ENCODE peak calls at places on chromosome 15, in six cellular contexts. One of them, this sample, is unnamed.

GRCh38 chr15:63463030-63463429 is 41.4 kb upstream of the USP3 start:
- DNase-seq in stomach: no peak
- DNase-seq in HepG2: no peak
- DNase-seq in HCT116: no peak
- DNase-seq in transverse colon: no peak
- DNase-seq in GM23338: no peak
- DNase-seq in this sample: no peak

GRCh38 chr15:39744334-39745103 is 38.1 kb downstream of the FSIP1 start:
- DNase-seq in stomach: no peak
- DNase-seq in HepG2: no peak
- DNase-seq in HCT116: no peak
- DNase-seq in transverse colon: no peak
- DNase-seq in GM23338: peak
- DNase-seq in this sample: no peak

GRCh38 chr15:66700412-66700801 is 1.6 kb upstream of the SMAD6 start:
- DNase-seq in stomach: no peak
- DNase-seq in HepG2: no peak
- DNase-seq in HCT116: no peak
- DNase-seq in transverse colon: no peak
- DNase-seq in GM23338: no peak
- DNase-seq in this sample: no peak

GRCh38 chr15:44910981-44911625 is 45.4 kb upstream of the TERB2 start:
- DNase-seq in stomach: no peak
- DNase-seq in HepG2: no peak
- DNase-seq in HCT116: no peak
- DNase-seq in transverse colon: no peak
- DNase-seq in GM23338: no peak
- DNase-seq in this sample: no peak

GRCh38 chr15:74893627-74894026 is 3.8 kb downstream of the MPI start:
- DNase-seq in stomach: no peak
- DNase-seq in HepG2: no peak
- DNase-seq in HCT116: no peak
- DNase-seq in transverse colon: no peak
- DNase-seq in GM23338: no peak
- DNase-seq in this sample: no peak

GRCh38 chr15:29805043-29805707 is 17.1 kb downstream of the TJP1 start:
- DNase-seq in stomach: no peak
- DNase-seq in HepG2: peak
- DNase-seq in HCT116: no peak
- DNase-seq in transverse colon: no peak
- DNase-seq in GM23338: no peak
- DNase-seq in this sample: no peak

GRCh38 chr15:44315773-44316465 is 27.4 kb downstream of the GOLM2 start:
- DNase-seq in stomach: no peak
- DNase-seq in HepG2: no peak
- DNase-seq in HCT116: no peak
- DNase-seq in transverse colon: no peak
- DNase-seq in GM23338: no peak
- DNase-seq in this sample: no peak

GRCh38 chr15:92629276-92629974 is 26.1 kb downstream of the FAM174B start:
- DNase-seq in stomach: peak
- DNase-seq in HepG2: no peak
- DNase-seq in HCT116: no peak
- DNase-seq in transverse colon: no peak
- DNase-seq in GM23338: no peak
- DNase-seq in this sample: peak

GRCh38 chr15:80567721-80568157 is 127.4 kb upstream of the ABHD17C start:
- DNase-seq in stomach: peak
- DNase-seq in HepG2: peak
- DNase-seq in HCT116: peak
- DNase-seq in transverse colon: peak
- DNase-seq in GM23338: peak
- DNase-seq in this sample: no peak

GRCh38 chr15:72784233-72784876 is 797 bp upstream of the ADPGK start:
- DNase-seq in stomach: no peak
- DNase-seq in HepG2: peak
- DNase-seq in HCT116: peak
- DNase-seq in transverse colon: no peak
- DNase-seq in GM23338: peak
- DNase-seq in this sample: no peak

GRCh38 chr15:48577495-48577894 is 68.0 kb downstream of the FBN1 start:
- DNase-seq in stomach: no peak
- DNase-seq in HepG2: no peak
- DNase-seq in HCT116: no peak
- DNase-seq in transverse colon: no peak
- DNase-seq in GM23338: no peak
- DNase-seq in this sample: no peak

GRCh38 chr15:36644156-36644896 is 64.9 kb downstream of the CDIN1 start:
- DNase-seq in stomach: no peak
- DNase-seq in HepG2: no peak
- DNase-seq in HCT116: no peak
- DNase-seq in transverse colon: no peak
- DNase-seq in GM23338: no peak
- DNase-seq in this sample: no peak

GRCh38 chr15:91302588-91303439 is 202.8 kb downstream of the SV2B start:
- DNase-seq in stomach: no peak
- DNase-seq in HepG2: peak
- DNase-seq in HCT116: peak
- DNase-seq in transverse colon: peak
- DNase-seq in GM23338: peak
- DNase-seq in this sample: no peak

GRCh38 chr15:51097553-51098330 is 3.0 kb upstream of the TNFAIP8L3 start:
- DNase-seq in stomach: no peak
- DNase-seq in HepG2: peak
- DNase-seq in HCT116: no peak
- DNase-seq in transverse colon: no peak
- DNase-seq in GM23338: no peak
- DNase-seq in this sample: no peak

GRCh38 chr15:50181206-50181982 is 602 bp upstream of the SLC27A2 start:
- DNase-seq in stomach: no peak
- DNase-seq in HepG2: no peak
- DNase-seq in HCT116: no peak
- DNase-seq in transverse colon: no peak
- DNase-seq in GM23338: peak
- DNase-seq in this sample: no peak

GRCh38 chr15:29800441-29801366 is 21.6 kb downstream of the TJP1 start:
- DNase-seq in stomach: no peak
- DNase-seq in HepG2: no peak
- DNase-seq in HCT116: no peak
- DNase-seq in transverse colon: no peak
- DNase-seq in GM23338: no peak
- DNase-seq in this sample: no peak

GRCh38 chr15:79218588-79219200 is 63.8 kb upstream of the ANKRD34C start:
- DNase-seq in stomach: no peak
- DNase-seq in HepG2: no peak
- DNase-seq in HCT116: peak
- DNase-seq in transverse colon: no peak
- DNase-seq in GM23338: peak
- DNase-seq in this sample: no peak

GRCh38 chr15:67641453-67641852 is 99.0 kb downstream of the MAP2K5 start:
- DNase-seq in stomach: no peak
- DNase-seq in HepG2: no peak
- DNase-seq in HCT116: no peak
- DNase-seq in transverse colon: no peak
- DNase-seq in GM23338: peak
- DNase-seq in this sample: no peak

GRCh38 chr15:57301307-57301706 is 75.0 kb upstream of the CGNL1 start:
- DNase-seq in stomach: no peak
- DNase-seq in HepG2: no peak
- DNase-seq in HCT116: no peak
- DNase-seq in transverse colon: no peak
- DNase-seq in GM23338: no peak
- DNase-seq in this sample: no peak

DNA sequence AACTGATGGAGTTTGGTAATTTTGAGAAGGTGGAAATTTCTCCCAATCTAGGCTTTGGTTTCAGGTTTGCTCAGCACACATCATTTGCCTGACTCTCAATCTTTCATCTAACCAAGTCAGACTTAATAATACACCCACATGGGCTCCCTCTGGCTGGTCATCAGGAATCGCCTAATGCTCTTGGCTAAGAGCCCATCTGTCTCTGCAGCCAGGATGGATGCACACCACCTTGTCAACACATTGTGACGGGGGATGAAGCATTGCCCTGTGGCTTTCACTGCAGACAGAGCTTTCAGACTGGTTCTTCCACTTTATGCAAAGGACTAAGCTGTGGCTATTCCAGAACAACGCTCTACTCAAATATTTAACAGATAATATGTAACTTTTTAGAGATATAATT is 3.0 kb upstream of the HDGFL3 start:
- DNase-seq in stomach: no peak
- DNase-seq in HepG2: no peak
- DNase-seq in HCT116: no peak
- DNase-seq in transverse colon: no peak
- DNase-seq in GM23338: no peak
- DNase-seq in this sample: no peak
- TF ChIP-seq POLR2AphosphoS5 in stomach: no peak
- TF ChIP-seq POLR2AphosphoS5 in HepG2: no peak
- TF ChIP-seq POLR2AphosphoS5 in HCT116: no peak
- TF ChIP-seq POLR2AphosphoS5 in transverse colon: no peak
- TF ChIP-seq POLR2AphosphoS5 in GM23338: no peak
- TF ChIP-seq POLR2AphosphoS5 in this sample: no peak

DNA sequence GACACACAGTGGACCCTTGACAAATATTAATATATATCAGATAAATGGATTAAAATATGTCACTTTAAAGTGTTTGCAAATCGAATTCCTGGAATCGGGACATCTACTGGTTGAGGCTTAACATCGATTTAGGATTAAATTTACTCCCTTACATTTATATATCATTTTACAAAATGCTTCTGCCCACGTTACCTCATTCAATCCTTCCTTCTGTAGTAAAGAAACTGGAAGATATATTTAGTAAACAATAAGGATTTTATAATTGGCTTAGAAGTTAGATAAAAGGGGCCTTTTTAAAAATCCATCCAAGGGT is 1.3 kb downstream of the CLPX start:
- DNase-seq in stomach: no peak
- DNase-seq in HepG2: no peak
- DNase-seq in HCT116: no peak
- DNase-seq in transverse colon: no peak
- DNase-seq in GM23338: no peak
- DNase-seq in this sample: no peak
- H3K27ac ChIP-seq in stomach: peak
- H3K27ac ChIP-seq in HepG2: peak
- H3K27ac ChIP-seq in HCT116: peak
- H3K27ac ChIP-seq in transverse colon: peak
- H3K27ac ChIP-seq in GM23338: no peak
- H3K27ac ChIP-seq in this sample: no peak

GRCh38 chr15:62459875-62460274 is 294.8 kb upstream of the C2CD4B start:
- DNase-seq in stomach: no peak
- DNase-seq in HepG2: no peak
- DNase-seq in HCT116: no peak
- DNase-seq in transverse colon: no peak
- DNase-seq in GM23338: no peak
- DNase-seq in this sample: no peak
- TF ChIP-seq POLR2AphosphoS5 in stomach: no peak
- TF ChIP-seq POLR2AphosphoS5 in HepG2: no peak
- TF ChIP-seq POLR2AphosphoS5 in HCT116: no peak
- TF ChIP-seq POLR2AphosphoS5 in transverse colon: no peak
- TF ChIP-seq POLR2AphosphoS5 in GM23338: no peak
- TF ChIP-seq POLR2AphosphoS5 in this sample: no peak

DNA sequence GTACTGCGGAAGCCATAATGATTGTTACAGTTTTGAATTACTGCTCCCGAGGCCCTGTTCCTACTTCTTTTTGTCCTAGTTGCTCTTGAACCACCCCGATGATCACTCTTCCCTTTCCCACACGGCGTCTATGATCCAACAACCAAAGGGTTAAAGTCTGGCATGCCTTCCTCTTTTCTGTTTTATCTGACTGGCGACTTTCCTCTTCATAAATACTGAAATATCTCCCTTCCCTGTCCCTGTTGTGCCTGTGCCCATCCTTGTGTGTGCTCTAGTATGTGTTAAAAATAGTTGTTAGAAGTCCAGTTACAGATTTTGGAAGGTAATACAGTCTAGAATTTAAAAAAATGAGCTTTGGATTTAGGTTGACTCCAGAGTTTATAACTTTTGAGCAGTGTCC is 83.6 kb downstream of the AKAP13 start:
- DNase-seq in stomach: no peak
- DNase-seq in HepG2: no peak
- DNase-seq in HCT116: no peak
- DNase-seq in transverse colon: no peak
- DNase-seq in GM23338: no peak
- DNase-seq in this sample: no peak
- H3K27ac ChIP-seq in stomach: no peak
- H3K27ac ChIP-seq in HepG2: no peak
- H3K27ac ChIP-seq in HCT116: no peak
- H3K27ac ChIP-seq in transverse colon: no peak
- H3K27ac ChIP-seq in GM23338: no peak
- H3K27ac ChIP-seq in this sample: no peak

This sample was measured in spleen.